ENCODE peak calls at places on chromosomes 12 and 14, in six cellular contexts. J, E, C, G, S and L are unnamed samples.

GRCh38 chr12:81022531-81022930 is 55.3 kb upstream of the ACSS3 start:
- DNase-seq in J (no peak), E (no peak), C (no peak), G (no peak), S (no peak), L (no peak)

GRCh38 chr12:87931764-87932163 is 97.4 kb downstream of the C12orf50 start:
- DNase-seq in J (no peak), E (no peak), C (no peak), G (no peak), S (no peak), L (no peak)

GRCh38 chr12:28618171-28618570 is 427.9 kb downstream of the CCDC91 start:
- DNase-seq in J (no peak), E (no peak), C (no peak), G (no peak), S (no peak), L (no peak)

GRCh38 chr12:62379026-62379722 is 87.5 kb upstream of the MON2 start:
- DNase-seq in J (no peak), E (no peak), C (no peak), G (no peak), S (no peak), L (peak)

GRCh38 chr14:105414456-105415371 is 4.9 kb upstream of the MTA1 start:
- DNase-seq in J (peak), E (peak), C (peak), G (no peak), S (peak), L (no peak)

GRCh38 chr14:72781476-72782181 is 112.3 kb downstream of the DPF3 start:
- DNase-seq in J (no peak), E (no peak), C (no peak), G (peak), S (peak), L (peak)

GRCh38 chr12:110436231-110436630 is 13.9 kb downstream of the ARPC3 start:
- DNase-seq in J (no peak), E (no peak), C (no peak), G (no peak), S (no peak), L (no peak)

GRCh38 chr14:105702275-105702817 is 176.0 kb downstream of the TMEM121 start:
- DNase-seq in J (no peak), E (no peak), C (no peak), G (no peak), S (no peak), L (no peak)

GRCh38 chr12:32501835-32502333 is 102.5 kb downstream of the FGD4 start:
- DNase-seq in J (no peak), E (no peak), C (no peak), G (peak), S (peak), L (peak)

GRCh38 chr14:43503508-43503907 is 1003.6 kb downstream of the FSCB start:
- DNase-seq in J (peak), E (no peak), C (no peak), G (no peak), S (no peak), L (no peak)

GRCh38 chr12:12611512-12612306 is at the start of gene CREBL2:
- DNase-seq in J (peak), E (peak), C (peak), G (peak), S (peak), L (peak)

GRCh38 chr14:105919458-105920150 is 393.2 kb downstream of the TMEM121 start:
- DNase-seq in J (no peak), E (no peak), C (no peak), G (no peak), S (no peak), L (no peak)

GRCh38 chr14:91223028-91223783 is 21.3 kb downstream of the GPR68 start:
- DNase-seq in J (no peak), E (no peak), C (peak), G (no peak), S (no peak), L (no peak)

GRCh38 chr14:24196071-24197061 is 1.1 kb upstream of the TM9SF1 start:
- DNase-seq in J (peak), E (peak), C (no peak), G (no peak), S (no peak), L (no peak)

GRCh38 chr12:6182279-6182898 is 17.8 kb upstream of the CD9 start:
- DNase-seq in J (no peak), E (peak), C (no peak), G (no peak), S (no peak), L (peak)

GRCh38 chr12:119259483-119259882 is 75.0 kb upstream of the CCDC60 start:
- DNase-seq in J (no peak), E (peak), C (no peak), G (no peak), S (no peak), L (no peak)

GRCh38 chr12:105748806-105749600 is 389.8 kb downstream of the NUAK1 start:
- DNase-seq in J (no peak), E (no peak), C (no peak), G (no peak), S (peak), L (no peak)

GRCh38 chr12:16475521-16475920 is 128.1 kb downstream of the MGST1 start:
- DNase-seq in J (no peak), E (no peak), C (no peak), G (no peak), S (no peak), L (no peak)

GRCh38 chr14:24226477-24226876 is 5.7 kb downstream of the NEDD8 start:
- DNase-seq in J (no peak), E (no peak), C (no peak), G (no peak), S (no peak), L (no peak)

GRCh38 chr14:68820536-68820935 is 27.7 kb upstream of the ZFP36L1 start:
- DNase-seq in J (no peak), E (no peak), C (no peak), G (no peak), S (no peak), L (no peak)

GRCh38 chr12:32512379-32512778 is 113.0 kb downstream of the FGD4 start:
- DNase-seq in J (no peak), E (no peak), C (no peak), G (no peak), S (no peak), L (no peak)

GRCh38 chr12:104655059-104655609 is 198.4 kb downstream of the CHST11 start:
- DNase-seq in J (no peak), E (no peak), C (no peak), G (no peak), S (no peak), L (no peak)

GRCh38 chr12:21797539-21797938 is 23.0 kb upstream of the KCNJ8 start:
- DNase-seq in J (no peak), E (no peak), C (no peak), G (no peak), S (no peak), L (no peak)

GRCh38 chr14:76867536-76868452 is 41.6 kb downstream of the LRRC74A start:
- DNase-seq in J (no peak), E (peak), C (peak), G (no peak), S (no peak), L (no peak)

GRCh38 chr14:100872241-100872640 is 31.3 kb downstream of the RTL1 start:
- DNase-seq in J (no peak), E (no peak), C (no peak), G (peak), S (no peak), L (no peak)

GRCh38 chr12:100573499-100574261 is at the start of gene GAS2L3:
- DNase-seq in J (peak), E (peak), C (peak), G (peak), S (peak), L (no peak)

GRCh38 chr14:60349663-60350365 is 100.8 kb downstream of the PPM1A start:
- DNase-seq in J (peak), E (peak), C (peak), G (no peak), S (peak), L (peak)

GRCh38 chr12:857611-858010 is 91.9 kb downstream of the RAD52 start:
- DNase-seq in J (peak), E (no peak), C (no peak), G (no peak), S (no peak), L (peak)

GRCh38 chr14:73465833-73466532 is 7.6 kb upstream of the NUMB start:
- DNase-seq in J (no peak), E (peak), C (no peak), G (no peak), S (no peak), L (no peak)

GRCh38 chr12:104469523-104469922 is 12.8 kb downstream of the CHST11 start:
- DNase-seq in J (no peak), E (no peak), C (no peak), G (no peak), S (no peak), L (no peak)

GRCh38 chr14:35752380-35752779 is 56.7 kb downstream of the RALGAPA1 start:
- DNase-seq in J (no peak), E (no peak), C (no peak), G (no peak), S (no peak), L (no peak)

GRCh38 chr14:67735361-67735921 is 33.8 kb downstream of the RDH12 start:
- DNase-seq in J (no peak), E (no peak), C (no peak), G (no peak), S (no peak), L (no peak)

GRCh38 chr14:51501746-51502145 is 150.0 kb upstream of the FRMD6 start:
- DNase-seq in J (no peak), E (no peak), C (no peak), G (no peak), S (no peak), L (no peak)

GRCh38 chr14:106436310-106436905 is 910.0 kb downstream of the TMEM121 start:
- DNase-seq in J (peak), E (peak), C (peak), G (no peak), S (no peak), L (no peak)

GRCh38 chr12:85623726-85624125 is 212.5 kb downstream of the RASSF9 start:
- DNase-seq in J (no peak), E (no peak), C (no peak), G (no peak), S (no peak), L (no peak)

GRCh38 chr12:132502149-132502881 is 12.4 kb downstream of the FBRSL1 start:
- DNase-seq in J (peak), E (no peak), C (peak), G (peak), S (no peak), L (no peak)